ENCODE peak calls at places on chromosomes 11 and 22, in nine cellular contexts. G, S, V, K, T, F, W, R and E are unnamed samples.

GRCh38 chr22:21587803-21588611 is 20.5 kb downstream of the UBE2L3 start:
- DNase-seq in G (peak), S (peak), V (no peak), K (no peak), T (no peak), F (no peak), W (peak), R (peak), E (no peak)

GRCh38 chr11:6249822-6250555 is 9.6 kb upstream of the CCKBR start:
- DNase-seq in G (peak), S (peak), V (peak), K (no peak), T (peak), F (no peak), W (peak), R (peak), E (peak)

GRCh38 chr11:122097419-122098001 is 18.5 kb downstream of the BLID start:
- DNase-seq in G (peak), S (no peak), V (no peak), K (no peak), T (no peak), F (no peak), W (no peak), R (peak), E (no peak)

GRCh38 chr11:24592342-24592741 is 95.5 kb downstream of the LUZP2 start:
- DNase-seq in G (peak), S (no peak), V (no peak), K (no peak), T (no peak), F (no peak), W (no peak), R (no peak), E (no peak)

GRCh38 chr11:119567667-119568582 is 145.0 kb upstream of the THY1 start:
- DNase-seq in G (peak), S (no peak), V (no peak), K (no peak), T (peak), F (no peak), W (peak), R (peak), E (no peak)

GRCh38 chr22:28953976-28954880 is 70.9 kb downstream of the ZNRF3 start:
- DNase-seq in G (no peak), S (no peak), V (no peak), K (no peak), T (no peak), F (no peak), W (no peak), R (no peak), E (no peak)

GRCh38 chr22:29216873-29217666 is 11.4 kb downstream of the EMID1 start:
- DNase-seq in G (peak), S (no peak), V (no peak), K (no peak), T (peak), F (no peak), W (peak), R (peak), E (peak)

GRCh38 chr11:118438314-118438931 is 2.1 kb downstream of the KMT2A start:
- DNase-seq in G (peak), S (peak), V (no peak), K (no peak), T (peak), F (no peak), W (peak), R (peak), E (peak)

GRCh38 chr11:22860241-22860640 is at the start of gene CCDC179:
- DNase-seq in G (no peak), S (no peak), V (no peak), K (no peak), T (no peak), F (no peak), W (no peak), R (no peak), E (no peak)

GRCh38 chr11:70569996-70570692 is 171.8 kb downstream of the CTTN start:
- DNase-seq in G (no peak), S (no peak), V (no peak), K (no peak), T (no peak), F (no peak), W (no peak), R (no peak), E (no peak)

DNA sequence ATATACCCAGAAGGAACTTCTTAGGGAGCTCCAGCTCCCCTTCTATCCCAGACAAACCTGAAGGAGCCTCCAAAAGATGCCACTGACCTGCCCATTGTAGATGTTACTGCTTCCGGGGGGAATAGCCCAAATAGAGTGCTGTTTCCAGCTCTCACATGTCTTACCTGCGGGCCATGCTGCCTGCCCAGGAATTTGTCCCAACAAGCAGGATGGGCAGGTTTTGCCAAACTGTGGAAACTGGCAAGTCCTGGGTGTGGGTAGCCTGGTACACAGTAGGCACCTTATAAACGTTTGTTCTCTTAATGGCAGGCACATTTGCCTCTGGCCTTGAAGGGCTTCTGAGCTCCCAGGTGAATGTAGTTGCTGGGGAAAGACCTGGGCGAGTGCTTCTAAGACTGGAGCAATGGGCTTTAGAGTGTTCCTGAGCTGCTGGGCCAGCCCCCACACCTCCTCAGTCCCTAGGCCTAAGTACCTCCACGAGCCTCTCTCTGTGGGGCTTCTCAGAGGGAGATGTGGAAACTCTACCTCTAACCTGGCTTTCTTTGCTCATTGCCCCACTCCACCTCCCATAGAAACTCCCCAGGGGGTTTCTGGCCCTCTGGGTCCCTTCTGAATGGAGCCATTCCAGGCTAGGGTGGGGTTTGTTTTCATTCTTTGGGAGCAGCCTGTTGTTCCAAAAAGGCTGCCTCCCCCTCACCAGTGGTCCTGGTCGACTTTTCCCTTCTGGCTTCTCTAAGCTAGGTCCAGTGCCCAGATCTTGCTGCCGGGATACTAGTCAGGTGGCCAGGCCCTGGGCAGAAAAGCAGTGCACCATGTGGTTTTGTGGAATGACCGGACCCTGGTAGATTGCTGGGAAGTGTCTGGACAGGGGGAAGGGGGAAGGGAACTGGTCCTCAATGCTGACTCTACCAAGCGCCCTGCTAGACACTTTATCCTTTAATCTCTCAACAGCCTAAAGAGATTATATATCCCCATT is 37.2 kb downstream of the LIMK2 start:
- DNase-seq in G (no peak), S (no peak), V (no peak), K (no peak), T (no peak), F (no peak), W (no peak), R (peak), E (no peak)
- H3K27ac ChIP-seq in G (no peak), S (no peak), V (no peak), K (no peak), T (peak), F (peak), W (peak), R (peak), E (peak)

GRCh38 chr11:32279672-32280071 is 155.7 kb downstream of the WT1 start:
- DNase-seq in G (no peak), S (no peak), V (no peak), K (no peak), T (no peak), F (no peak), W (no peak), R (no peak), E (no peak)
- TF ChIP-seq CTCF in G (no peak), S (no peak), V (no peak), K (peak), T (no peak), F (no peak), W (no peak), R (peak), E (no peak)

GRCh38 chr11:8705171-8705570 is 22.6 kb downstream of the RPL27A start:
- DNase-seq in G (no peak), S (no peak), V (no peak), K (no peak), T (no peak), F (no peak), W (no peak), R (no peak), E (no peak)
- H3K27ac ChIP-seq in G (no peak), S (no peak), V (no peak), K (no peak), T (peak), F (no peak), W (no peak), R (no peak), E (no peak)

GRCh38 chr11:10625281-10625981 is 57.0 kb upstream of the LYVE1 start:
- DNase-seq in G (no peak), S (no peak), V (no peak), K (no peak), T (no peak), F (no peak), W (no peak), R (no peak), E (no peak)

GRCh38 chr11:10622957-10623787 is 54.7 kb upstream of the LYVE1 start:
- DNase-seq in G (no peak), S (peak), V (no peak), K (no peak), T (no peak), F (no peak), W (peak), R (no peak), E (peak)

GRCh38 chr11:10622108-10622507 is 53.6 kb upstream of the LYVE1 start:
- DNase-seq in G (no peak), S (no peak), V (no peak), K (no peak), T (no peak), F (no peak), W (no peak), R (no peak), E (no peak)

GRCh38 chr11:10625982-10626311 is 57.5 kb upstream of the LYVE1 start:
- DNase-seq in G (no peak), S (no peak), V (no peak), K (no peak), T (no peak), F (no peak), W (no peak), R (no peak), E (peak)

DNA sequence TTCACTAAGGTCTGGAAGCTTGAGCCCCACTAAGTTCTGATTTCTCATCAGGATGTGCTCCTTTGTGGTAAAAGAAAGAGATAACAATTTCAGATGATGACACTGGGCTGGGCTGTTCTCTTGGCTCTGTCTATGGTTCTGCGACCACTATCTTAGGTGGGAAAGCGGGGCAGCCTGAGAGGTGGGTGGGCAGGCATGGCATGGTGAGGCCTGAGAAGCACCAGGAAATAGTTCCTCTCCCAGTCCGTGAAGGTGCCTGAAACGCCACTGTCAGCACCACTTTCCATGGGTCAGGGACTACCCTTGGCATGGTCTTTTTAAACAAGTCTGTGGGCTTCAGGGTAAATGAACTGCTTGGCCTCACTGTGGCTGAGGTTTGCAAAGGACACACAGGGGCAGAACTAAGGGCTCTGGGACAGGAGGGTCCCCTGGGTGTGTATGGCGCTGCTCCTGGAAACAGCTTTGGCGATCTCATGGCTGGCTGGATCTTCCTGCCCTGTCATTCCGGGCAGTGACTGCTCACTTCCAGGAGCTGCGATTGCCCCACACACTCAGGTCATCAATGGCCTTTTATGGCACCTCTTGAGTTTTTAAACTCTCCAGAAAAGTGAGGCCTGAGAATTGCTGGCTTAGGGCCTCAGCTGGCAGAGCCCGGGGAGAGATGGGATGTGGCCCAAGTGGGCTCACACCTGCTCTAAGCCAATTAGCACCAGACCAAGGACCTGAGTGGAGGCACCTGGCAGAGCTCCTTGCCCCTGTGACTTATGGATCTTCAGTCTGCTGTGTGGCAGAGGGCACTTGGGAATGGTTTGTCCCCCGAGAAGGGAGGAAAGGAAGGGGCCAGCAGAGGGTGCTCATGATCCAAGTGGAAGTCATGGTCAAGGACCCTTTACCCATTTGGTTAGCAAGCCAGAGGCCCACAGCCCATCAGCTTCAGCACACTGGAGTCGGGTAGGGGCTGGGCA is 55.6 kb upstream of the LYVE1 start:
- DNase-seq in G (peak), S (no peak), V (no peak), K (peak), T (no peak), F (no peak), W (peak), R (peak), E (peak)
- TF ChIP-seq CTCF in G (peak), S (no peak), V (peak), K (peak), T (peak), F (peak), W (peak), R (peak), E (peak)

GRCh38 chr11:114880458-114880857 is 202.1 kb downstream of the NXPE2 start:
- DNase-seq in G (no peak), S (no peak), V (no peak), K (no peak), T (no peak), F (no peak), W (no peak), R (no peak), E (no peak)

GRCh38 chr11:114877976-114878375 is 199.6 kb downstream of the NXPE2 start:
- DNase-seq in G (no peak), S (no peak), V (no peak), K (no peak), T (no peak), F (no peak), W (no peak), R (no peak), E (no peak)

GRCh38 chr11:114886644-114887259 is 208.4 kb downstream of the NXPE2 start:
- DNase-seq in G (no peak), S (no peak), V (no peak), K (no peak), T (no peak), F (no peak), W (no peak), R (no peak), E (no peak)

DNA sequence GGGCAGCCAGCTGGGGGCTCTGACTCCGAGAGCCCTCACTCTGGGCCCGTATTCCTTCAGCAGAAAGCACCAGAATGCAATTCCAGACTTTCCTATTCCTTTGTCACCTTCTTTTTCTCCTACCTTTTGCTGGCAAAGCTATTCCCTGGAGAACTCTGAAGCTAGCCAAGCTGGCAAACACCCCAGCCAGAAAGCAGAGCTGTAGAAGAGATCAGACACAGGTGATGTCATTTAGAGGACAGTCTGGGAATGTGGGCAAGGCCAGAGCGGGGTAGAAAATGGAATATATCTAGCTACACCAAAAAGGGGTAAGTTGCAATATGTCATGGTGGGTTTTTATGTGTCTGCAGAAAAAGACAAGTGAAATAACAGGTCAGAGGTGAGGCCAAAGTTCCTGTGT is 205.1 kb downstream of the NXPE2 start:
- DNase-seq in G (no peak), S (no peak), V (no peak), K (no peak), T (no peak), F (no peak), W (no peak), R (no peak), E (no peak)
- H3K27ac ChIP-seq in G (no peak), S (no peak), V (no peak), K (no peak), T (no peak), F (no peak), W (no peak), R (no peak), E (no peak)

GRCh38 chr11:128757886-128758612 is 64.2 kb downstream of the FLI1 start:
- DNase-seq in G (no peak), S (peak), V (no peak), K (no peak), T (no peak), F (no peak), W (no peak), R (no peak), E (no peak)

GRCh38 chr11:128759168-128759567 is 65.3 kb downstream of the FLI1 start:
- DNase-seq in G (no peak), S (no peak), V (no peak), K (no peak), T (no peak), F (no peak), W (no peak), R (no peak), E (no peak)

GRCh38 chr11:128756469-128756868 is 62.6 kb downstream of the FLI1 start:
- DNase-seq in G (no peak), S (no peak), V (no peak), K (no peak), T (no peak), F (no peak), W (no peak), R (no peak), E (no peak)

GRCh38 chr11:128759597-128759996 is 65.7 kb downstream of the FLI1 start:
- DNase-seq in G (peak), S (no peak), V (no peak), K (no peak), T (no peak), F (no peak), W (no peak), R (peak), E (no peak)

DNA sequence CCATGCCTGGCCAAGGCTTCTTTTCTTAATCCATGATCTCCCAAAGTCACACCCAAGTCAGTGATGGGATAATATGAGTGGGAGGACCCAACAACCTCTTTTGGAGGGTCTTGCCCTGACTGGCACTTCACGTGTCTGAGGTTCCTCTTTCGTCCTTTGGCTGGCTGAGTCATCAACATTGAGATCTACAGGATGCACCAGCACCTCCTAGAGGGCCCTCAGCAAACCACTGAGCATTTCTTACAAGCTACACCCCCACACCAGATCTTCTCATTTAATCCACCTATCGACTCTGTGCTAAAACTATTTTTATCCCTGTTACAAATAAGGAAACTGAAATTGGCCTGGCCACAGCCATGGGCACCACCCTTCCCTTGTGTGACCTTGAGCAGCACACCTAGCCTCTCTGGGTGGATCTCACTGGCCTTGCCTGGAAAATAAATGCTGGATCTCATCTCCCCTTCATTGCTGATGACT is 63.4 kb downstream of the FLI1 start:
- DNase-seq in G (peak), S (peak), V (no peak), K (no peak), T (peak), F (no peak), W (peak), R (peak), E (peak)
- TF ChIP-seq CTCF in G (peak), S (peak), V (peak), K (peak), T (no peak), F (no peak), W (no peak), R (peak), E (no peak)